ENCODE peak calls at places on chromosomes 4 and X, in four cellular contexts. O is H1, N is HCT116, L is K562. I is an unnamed sample.

GRCh38 chrX:101485212-101486064 is at the start of gene ARMCX4:
- DNase-seq in O (peak; percentile 41), N (no peak), L (no peak), I (no peak)

GRCh38 chr4:53855886-53856260 is 208.5 kb downstream of the CHIC2 start:
- DNase-seq in O (no peak), N (no peak), L (no peak), I (no peak)

GRCh38 chr4:166527500-166527899 is 654.5 kb downstream of the TLL1 start:
- DNase-seq in O (no peak), N (no peak), L (no peak), I (peak; percentile 18)

GRCh38 chrX:105822138-105823091 is at the start of gene NRK:
- DNase-seq in O (no peak), N (no peak), L (no peak), I (no peak)

GRCh38 chr4:148834804-148835598 is 392.8 kb upstream of the NR3C2 start:
- DNase-seq in O (no peak), N (no peak), L (no peak), I (no peak)

GRCh38 chr4:11480683-11481082 is 52.0 kb upstream of the HS3ST1 start:
- DNase-seq in O (no peak), N (no peak), L (no peak), I (no peak)

GRCh38 chr4:30839583-30840520 is 119.7 kb downstream of the PCDH7 start:
- DNase-seq in O (no peak), N (peak; percentile 97), L (no peak), I (no peak)

GRCh38 chrX:46611658-46612362 is 38.2 kb downstream of the CHST7 start:
- DNase-seq in O (no peak), N (no peak), L (no peak), I (no peak)

GRCh38 chrX:75746891-75747639 is 38.0 kb downstream of the MAGEE2 start:
- DNase-seq in O (no peak), N (no peak), L (no peak), I (peak; percentile 15)

GRCh38 chrX:68991691-68992345 is 163.0 kb downstream of the EFNB1 start:
- DNase-seq in O (no peak), N (no peak), L (peak; percentile 1), I (no peak)

GRCh38 chrX:151985531-151985930 is 11.1 kb upstream of the GABRE start:
- DNase-seq in O (no peak), N (no peak), L (no peak), I (no peak)

GRCh38 chr4:185515248-185515647 is 20.1 kb downstream of the PDLIM3 start:
- DNase-seq in O (no peak), N (no peak), L (no peak), I (no peak)

GRCh38 chr4:182724414-182724813 is 192.8 kb downstream of the DCTD start:
- DNase-seq in O (no peak), N (no peak), L (no peak), I (no peak)

GRCh38 chrX:14884714-14885113 is 11.5 kb downstream of the MOSPD2 start:
- DNase-seq in O (no peak), N (no peak), L (no peak), I (no peak)

GRCh38 chrX:103552236-103552635 is 32.9 kb upstream of the RAB40A start:
- DNase-seq in O (no peak), N (no peak), L (no peak), I (no peak)

GRCh38 chr4:158003212-158003611 is 169.6 kb downstream of the GASK1B start:
- DNase-seq in O (no peak), N (no peak), L (no peak), I (no peak)

DNA sequence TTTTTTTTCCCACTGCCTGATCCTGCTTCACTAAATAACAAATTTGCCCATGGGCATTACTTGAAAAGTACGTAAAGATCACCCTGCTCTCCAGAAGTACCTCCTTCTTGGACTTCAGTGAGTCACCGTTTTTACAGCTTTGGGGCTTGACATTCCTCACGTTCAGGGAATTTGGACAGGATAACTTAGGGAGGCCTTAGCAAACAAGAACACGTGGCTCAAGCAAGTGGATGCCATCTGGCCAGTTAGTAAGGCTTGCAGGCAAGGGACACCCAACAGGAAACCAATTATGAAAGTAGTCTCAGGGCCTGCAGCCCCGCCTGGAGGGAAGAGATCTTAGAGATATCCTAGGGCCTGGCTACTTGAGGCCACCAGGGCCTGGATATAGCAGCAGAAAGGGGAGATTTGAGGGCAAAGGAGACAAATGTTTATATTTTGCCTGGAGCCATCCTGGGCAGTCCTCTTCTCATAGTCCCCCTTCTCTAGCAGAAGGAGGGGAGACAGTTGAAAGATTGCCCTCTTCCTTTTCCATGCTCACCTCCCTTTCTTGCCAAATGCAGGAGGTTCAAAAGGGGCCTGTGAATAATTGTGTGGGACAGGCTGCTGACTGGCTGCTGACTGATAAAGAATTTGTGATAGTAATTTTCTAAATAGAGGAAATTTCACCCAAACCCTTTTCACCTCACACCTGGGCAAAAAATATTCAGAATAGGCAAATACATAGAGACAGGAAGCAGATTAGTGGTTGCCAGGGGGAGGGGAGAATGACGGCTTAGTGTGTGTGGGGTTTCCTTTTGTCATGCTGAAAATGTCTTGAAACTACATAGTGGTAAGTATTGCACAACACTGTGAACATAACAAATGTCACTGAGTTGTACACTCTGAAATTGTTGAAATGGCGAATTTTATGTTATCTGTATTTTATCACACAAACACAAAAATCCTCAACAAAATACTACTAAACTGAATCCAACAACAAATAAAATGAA is 60.4 kb upstream of the PLAC1 start:
- DNase-seq in O (no peak), N (peak; percentile 54), L (no peak), I (no peak)
- H3K9ac ChIP-seq in O (no peak overlapping the region), N (no peak overlapping the region), L (no peak overlapping the region), I (no peak overlapping the region)

DNA sequence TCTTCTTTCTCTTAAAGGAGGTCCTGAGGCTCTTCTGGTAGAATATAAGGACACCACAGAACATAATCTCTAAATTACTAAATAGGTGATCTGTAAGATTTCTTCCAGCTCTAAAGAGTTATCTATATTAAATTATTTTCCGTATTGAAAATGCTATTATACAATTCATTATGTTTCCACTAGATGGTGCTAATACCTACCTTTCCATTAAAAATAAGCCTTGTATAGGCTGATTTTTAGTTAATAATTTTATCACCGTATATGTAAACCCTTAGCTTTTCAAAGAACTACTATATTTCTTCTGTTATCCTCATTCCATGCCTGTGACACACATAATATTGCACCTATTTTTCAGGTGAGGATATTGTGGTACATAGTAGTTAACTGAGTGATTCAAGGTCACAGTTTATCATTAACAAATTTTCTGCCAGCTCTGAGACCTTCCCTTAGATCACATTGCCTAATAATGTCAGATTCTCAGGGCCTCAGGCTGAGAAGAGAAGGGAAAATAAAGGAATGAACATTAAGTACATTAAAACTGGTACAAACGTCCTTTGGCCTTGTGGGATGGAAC is 138.8 kb downstream of the TEX11 start:
- DNase-seq in O (no peak), N (no peak), L (no peak), I (no peak)
- TF ChIP-seq YY1 in O (no peak), N (no peak), L (no peak), I (no peak)

GRCh38 chr4:5143306-5143861 is 92.1 kb downstream of the STK32B start:
- DNase-seq in O (no peak), N (no peak), L (no peak), I (no peak)

GRCh38 chr4:5144384-5144783 is 93.1 kb downstream of the STK32B start:
- DNase-seq in O (no peak), N (no peak), L (no peak), I (no peak)

GRCh38 chr4:5141802-5142201 is 90.5 kb downstream of the STK32B start:
- DNase-seq in O (no peak), N (no peak), L (no peak), I (no peak)

GRCh38 chr4:5143940-5144339 is 92.7 kb downstream of the STK32B start:
- DNase-seq in O (no peak), N (no peak), L (no peak), I (no peak)

GRCh38 chr4:5142726-5143125 is 91.4 kb downstream of the STK32B start:
- DNase-seq in O (no peak), N (peak; percentile 16), L (peak; percentile 26), I (peak; percentile 48)
- H3K9ac ChIP-seq in O (no peak overlapping the region), N (no peak overlapping the region), L (no peak overlapping the region), I (no peak overlapping the region)

DNA sequence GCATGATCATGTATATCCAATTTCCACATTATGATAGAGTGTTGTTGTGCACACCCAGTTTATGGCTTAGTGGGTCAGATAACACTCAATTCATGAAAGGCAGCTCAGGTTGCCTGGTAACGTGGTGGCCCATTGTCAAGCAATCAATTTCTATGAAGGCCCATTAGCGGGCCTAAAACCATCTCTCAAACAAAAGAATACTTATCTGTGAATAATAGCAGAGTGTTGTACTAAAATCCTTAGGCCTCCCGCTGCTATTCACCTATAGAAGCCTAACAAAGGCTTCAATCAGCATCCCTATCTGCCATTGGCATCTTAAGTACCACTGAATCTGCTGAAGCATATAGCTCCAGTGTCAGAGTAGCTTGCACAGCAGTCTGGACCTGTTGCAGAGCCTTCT is 849.6 kb upstream of the POU3F4 start:
- DNase-seq in O (no peak), N (no peak), L (no peak), I (peak; percentile 25)
- TF ChIP-seq YY1 in O (no peak), N (no peak), L (no peak), I (no peak)

GRCh38 chr4:4990857-4991540 is 28.3 kb downstream of the CYTL1 start:
- DNase-seq in O (no peak), N (peak; percentile 28), L (no peak), I (no peak)
- H3K9ac ChIP-seq in O (no peak overlapping the region), N (no peak overlapping the region), L (no peak overlapping the region), I (peak overlapping the region; percentile 16)

GRCh38 chr4:18394656-18395055 is 373.1 kb upstream of the LCORL start:
- DNase-seq in O (no peak), N (no peak), L (no peak), I (peak; percentile 20)

GRCh38 chr4:18401435-18401834 is 379.9 kb upstream of the LCORL start:
- DNase-seq in O (no peak), N (no peak), L (no peak), I (no peak)

GRCh38 chr4:18401868-18402267 is 380.3 kb upstream of the LCORL start:
- DNase-seq in O (no peak), N (no peak), L (no peak), I (no peak)

GRCh38 chr4:18397681-18398080 is 376.1 kb upstream of the LCORL start:
- DNase-seq in O (no peak), N (no peak), L (no peak), I (no peak)

DNA sequence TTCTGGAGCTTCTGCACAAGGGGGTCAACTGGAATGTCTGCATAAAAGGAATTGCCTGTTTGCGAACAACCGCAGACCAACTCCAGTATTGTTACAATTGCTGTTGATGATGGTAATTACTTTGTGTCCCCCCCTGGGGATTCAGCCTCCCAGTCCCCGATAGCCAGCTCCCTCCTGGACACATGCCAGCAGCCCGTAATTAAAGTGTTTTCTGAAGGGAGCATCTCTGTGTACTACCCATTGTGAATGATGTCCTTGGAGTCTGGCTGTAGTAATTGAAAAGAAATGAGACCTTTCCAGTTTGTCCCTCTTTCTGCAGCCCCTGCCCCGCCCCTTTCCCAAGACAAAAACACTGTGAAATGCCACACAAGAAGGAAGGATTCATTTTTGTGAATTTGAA is 377.1 kb upstream of the LCORL start:
- DNase-seq in O (no peak), N (no peak), L (no peak), I (no peak)
- TF ChIP-seq YY1 in O (no peak), N (no peak), L (no peak), I (no peak)